ENCODE peak calls at places on chromosome 17, in ten cellular contexts. O is ascending aorta, P is AG04450, Z is heart left ventricle, V is cardiac fibroblast, K is PC-9, J is fibroblast of pulmonary artery, Y is heart right ventricle, F is left ventricle myocardium inferior, E is A549. T is an unnamed sample.

GRCh38 chr17:18229254-18229653 is 3.8 kb downstream of the LLGL1 start:
- DNase-seq in O (no peak), P (no peak), Z (no peak), V (no peak), K (no peak), J (no peak), Y (no peak), F (no peak), E (no peak), T (no peak)

GRCh38 chr17:57033296-57033695 is 51.8 kb upstream of the AKAP1 start:
- DNase-seq in O (no peak), P (no peak), Z (peak), V (peak), K (peak), J (no peak), Y (no peak), F (no peak), E (no peak), T (no peak)

GRCh38 chr17:57870283-57870635 is 20.4 kb upstream of the MRPS23 start:
- DNase-seq in O (no peak), P (no peak), Z (no peak), V (peak), K (no peak), J (no peak), Y (no peak), F (no peak), E (no peak), T (no peak)

GRCh38 chr17:27430882-27431491 is 25.3 kb upstream of the KSR1 start:
- DNase-seq in O (no peak), P (no peak), Z (peak), V (peak), K (no peak), J (peak), Y (peak), F (peak), E (peak), T (no peak)

GRCh38 chr17:78258323-78259229 is 27.1 kb downstream of the TMEM235 start:
- DNase-seq in O (no peak), P (no peak), Z (peak), V (no peak), K (no peak), J (peak), Y (peak), F (peak), E (no peak), T (peak)

GRCh38 chr17:57001541-57001940 is 23.6 kb downstream of the SCPEP1 start:
- DNase-seq in O (no peak), P (no peak), Z (no peak), V (no peak), K (no peak), J (no peak), Y (no peak), F (no peak), E (no peak), T (no peak)

GRCh38 chr17:27526603-27527002 is 70.4 kb downstream of the KSR1 start:
- DNase-seq in O (no peak), P (no peak), Z (peak), V (peak), K (no peak), J (peak), Y (no peak), F (peak), E (peak), T (peak)

GRCh38 chr17:50206604-50207293 is 5.3 kb upstream of the COL1A1 start:
- DNase-seq in O (no peak), P (no peak), Z (peak), V (peak), K (no peak), J (peak), Y (peak), F (peak), E (no peak), T (no peak)

GRCh38 chr17:82548681-82549303 is 29.3 kb downstream of the FOXK2 start:
- DNase-seq in O (no peak), P (no peak), Z (peak), V (peak), K (no peak), J (peak), Y (no peak), F (peak), E (no peak), T (no peak)

GRCh38 chr17:7330099-7331015 is 1.2 kb upstream of the NEURL4 start:
- DNase-seq in O (peak), P (no peak), Z (peak), V (peak), K (peak), J (peak), Y (peak), F (peak), E (peak), T (peak)

GRCh38 chr17:40602445-40603443 is 37.5 kb upstream of the CCR7 start:
- DNase-seq in O (no peak), P (no peak), Z (no peak), V (no peak), K (no peak), J (no peak), Y (no peak), F (no peak), E (no peak), T (peak)

GRCh38 chr17:6489016-6489550 is 44.8 kb downstream of the PIMREG start:
- DNase-seq in O (no peak), P (no peak), Z (no peak), V (no peak), K (no peak), J (no peak), Y (no peak), F (no peak), E (no peak), T (no peak)

GRCh38 chr17:50699410-50699809 is 8.3 kb downstream of the ANKRD40 start:
- DNase-seq in O (no peak), P (no peak), Z (no peak), V (peak), K (peak), J (no peak), Y (no peak), F (no peak), E (peak), T (no peak)

GRCh38 chr17:58605986-58606385 is 85.9 kb downstream of the TEX14 start:
- DNase-seq in O (no peak), P (no peak), Z (no peak), V (no peak), K (no peak), J (no peak), Y (no peak), F (no peak), E (no peak), T (no peak)

GRCh38 chr17:63760771-63761539 is 12.4 kb downstream of the CCDC47 start:
- DNase-seq in O (no peak), P (no peak), Z (no peak), V (no peak), K (no peak), J (no peak), Y (no peak), F (no peak), E (peak), T (no peak)

GRCh38 chr17:7577327-7578199 is 1.9 kb upstream of the CD68 start:
- DNase-seq in O (no peak), P (no peak), Z (no peak), V (no peak), K (no peak), J (no peak), Y (no peak), F (no peak), E (no peak), T (no peak)

GRCh38 chr17:76529224-76529642 is 8.3 kb downstream of the CYGB start:
- DNase-seq in O (peak), P (no peak), Z (peak), V (peak), K (no peak), J (peak), Y (peak), F (peak), E (no peak), T (peak)

GRCh38 chr17:40071720-40072480 is 9.1 kb downstream of the THRA start:
- DNase-seq in O (no peak), P (no peak), Z (peak), V (peak), K (no peak), J (peak), Y (peak), F (peak), E (peak), T (no peak)

GRCh38 chr17:27247071-27247957 is 46.6 kb upstream of the WSB1 start:
- DNase-seq in O (peak), P (peak), Z (peak), V (peak), K (peak), J (peak), Y (peak), F (peak), E (peak), T (no peak)

GRCh38 chr17:10754861-10755591 is 25.2 kb upstream of the TMEM220 start:
- DNase-seq in O (no peak), P (no peak), Z (no peak), V (no peak), K (peak), J (no peak), Y (no peak), F (no peak), E (no peak), T (no peak)

GRCh38 chr17:39852239-39852638 is 11.9 kb downstream of the IKZF3 start:
- DNase-seq in O (no peak), P (no peak), Z (no peak), V (no peak), K (no peak), J (peak), Y (no peak), F (no peak), E (no peak), T (no peak)

GRCh38 chr17:75295220-75296158 is 6.3 kb upstream of the SLC25A19 start:
- DNase-seq in O (no peak), P (no peak), Z (no peak), V (no peak), K (no peak), J (no peak), Y (no peak), F (no peak), E (no peak), T (peak)

GRCh38 chr17:61989509-61989908 is 61.7 kb upstream of the INTS2 start:
- DNase-seq in O (no peak), P (no peak), Z (no peak), V (no peak), K (no peak), J (no peak), Y (no peak), F (no peak), E (no peak), T (no peak)
- H3K4me3 ChIP-seq in O (no peak), P (no peak), Z (no peak), V (no peak), K (no peak), J (no peak), Y (no peak), F (no peak), E (no peak), T (no peak)

GRCh38 chr17:80991645-80992076 is at the start of gene CHMP6:
- DNase-seq in O (no peak), P (peak), Z (peak), V (peak), K (peak), J (peak), Y (peak), F (peak), E (peak), T (peak)
- TF ChIP-seq CTCF in O (no peak), P (no peak), Z (peak), V (no peak), K (peak), J (no peak), Y (no peak), F (peak), E (peak), T (no peak)

GRCh38 chr17:79815836-79816371 is 19.0 kb upstream of the CBX8 start:
- DNase-seq in O (no peak), P (no peak), Z (no peak), V (no peak), K (no peak), J (no peak), Y (no peak), F (no peak), E (no peak), T (no peak)

GRCh38 chr17:79813826-79814623 is 17.1 kb upstream of the CBX8 start:
- DNase-seq in O (no peak), P (no peak), Z (no peak), V (no peak), K (no peak), J (no peak), Y (no peak), F (no peak), E (no peak), T (no peak)

GRCh38 chr17:79814966-79815835 is 18.3 kb upstream of the CBX8 start:
- DNase-seq in O (no peak), P (no peak), Z (no peak), V (peak), K (no peak), J (peak), Y (peak), F (no peak), E (no peak), T (no peak)

GRCh38 chr17:79812969-79813825 is 16.3 kb upstream of the CBX8 start:
- DNase-seq in O (no peak), P (no peak), Z (no peak), V (no peak), K (no peak), J (no peak), Y (no peak), F (no peak), E (no peak), T (no peak)

DNA sequence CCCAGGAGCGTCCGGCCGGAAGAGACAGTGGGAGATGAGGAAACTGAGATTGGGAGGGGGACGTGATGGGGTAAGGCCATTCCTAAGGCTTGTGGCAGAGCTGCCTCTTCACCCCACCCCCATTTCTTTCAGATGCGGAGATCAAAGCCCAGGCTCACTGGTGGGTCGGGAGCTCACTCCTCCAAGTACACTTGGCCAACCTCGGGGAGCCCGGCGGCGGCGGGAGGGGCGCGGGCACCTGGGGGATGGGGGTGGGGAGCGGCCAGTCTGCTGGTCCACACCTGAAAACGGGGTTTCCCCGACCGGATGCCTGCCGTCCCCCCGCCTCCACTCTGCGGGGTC is 17.7 kb upstream of the CBX8 start:
- DNase-seq in O (no peak), P (no peak), Z (no peak), V (no peak), K (no peak), J (no peak), Y (no peak), F (no peak), E (no peak), T (no peak)
- H3K4me3 ChIP-seq in O (peak), P (no peak), Z (peak), V (no peak), K (peak), J (no peak), Y (peak), F (peak), E (no peak), T (no peak)

DNA sequence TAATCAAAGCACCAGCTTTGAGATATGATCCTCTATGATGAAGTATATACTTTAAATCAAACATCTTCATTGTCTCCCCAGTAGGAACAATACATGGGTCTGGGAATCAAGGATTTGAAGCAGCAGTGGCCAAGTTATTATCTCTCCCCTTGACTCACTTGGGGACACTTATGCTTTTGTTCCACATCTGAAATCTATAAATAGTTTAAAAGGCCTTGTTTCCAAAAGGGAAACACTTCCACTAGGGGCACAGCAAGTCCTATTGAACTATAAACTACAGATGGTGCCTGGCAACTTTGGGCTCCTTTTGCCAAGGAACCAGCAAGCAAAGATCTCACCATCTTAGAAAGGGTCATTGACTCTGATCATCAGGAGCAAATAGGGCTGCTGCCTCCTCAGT is 16.0 kb upstream of the CEP112 start:
- DNase-seq in O (no peak), P (no peak), Z (no peak), V (no peak), K (no peak), J (no peak), Y (no peak), F (no peak), E (no peak), T (no peak)
- TF ChIP-seq CTCF in O (no peak), P (no peak), Z (no peak), V (no peak), K (no peak), J (no peak), Y (no peak), F (peak), E (no peak), T (no peak)

DNA sequence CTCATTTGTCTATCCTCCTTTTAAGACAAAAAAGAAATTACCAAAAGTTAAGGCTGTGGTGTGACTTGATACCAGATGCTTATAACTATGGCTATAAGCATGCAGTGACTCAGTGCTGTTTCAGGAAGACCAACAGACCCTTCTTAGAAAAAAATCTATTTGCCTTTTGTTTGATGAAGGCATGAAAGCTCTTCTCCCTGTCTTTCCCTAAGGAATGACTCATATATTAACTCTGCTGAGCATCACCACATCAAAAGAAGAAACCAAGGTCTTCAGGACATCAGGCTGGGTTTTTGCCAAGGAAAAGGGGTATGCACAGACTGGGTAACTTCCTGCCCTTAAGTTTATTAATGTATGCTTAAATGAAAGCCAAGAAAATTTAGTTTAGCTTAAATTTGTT is 47.1 kb downstream of the VMP1 start:
- DNase-seq in O (no peak), P (peak), Z (no peak), V (peak), K (peak), J (peak), Y (no peak), F (no peak), E (peak), T (no peak)
- H3K4me3 ChIP-seq in O (no peak), P (no peak), Z (no peak), V (no peak), K (peak), J (peak), Y (no peak), F (no peak), E (no peak), T (no peak)

GRCh38 chr17:47807421-47807820 is 14.2 kb downstream of the OSBPL7 start:
- DNase-seq in O (no peak), P (no peak), Z (no peak), V (no peak), K (no peak), J (no peak), Y (no peak), F (no peak), E (no peak), T (no peak)
- TF ChIP-seq CTCF in O (no peak), P (no peak), Z (no peak), V (no peak), K (no peak), J (no peak), Y (no peak), F (no peak), E (no peak), T (no peak)

DNA sequence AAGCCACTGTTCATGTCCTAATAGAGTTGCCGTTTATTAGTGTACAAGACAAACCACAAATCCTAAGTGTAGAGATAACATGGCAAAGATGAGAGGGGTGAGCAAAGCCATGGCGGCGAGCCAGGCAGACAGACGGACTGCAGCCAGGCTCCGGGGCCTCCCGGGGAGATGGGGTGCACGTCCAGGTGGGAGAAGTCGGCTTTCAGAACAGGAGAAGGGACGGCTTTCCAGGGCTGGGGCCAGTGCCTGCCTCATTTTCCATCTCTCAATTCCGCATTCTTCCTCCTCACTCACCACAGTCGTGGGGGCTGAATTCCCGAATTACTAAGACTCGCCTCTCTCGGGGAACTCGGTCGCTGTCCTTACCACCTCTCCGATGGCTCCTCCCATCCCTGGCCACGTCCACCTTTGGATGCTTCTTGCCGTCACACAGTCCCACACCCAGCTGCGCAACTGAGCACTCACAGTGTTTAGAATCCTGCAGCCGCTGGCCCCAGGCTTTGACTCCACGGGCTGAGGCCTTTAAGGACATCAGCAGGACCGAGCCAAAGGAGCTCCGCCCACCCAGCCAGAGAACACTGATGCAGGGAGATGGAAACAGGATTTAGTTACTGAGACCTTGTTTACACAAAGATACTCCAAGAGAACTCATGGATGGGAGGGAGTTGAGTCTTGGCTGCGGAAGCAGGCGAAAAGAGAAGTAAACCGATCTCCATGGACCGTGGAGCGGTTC is 59.7 kb downstream of the RNF112 start:
- DNase-seq in O (no peak), P (peak), Z (peak), V (peak), K (no peak), J (no peak), Y (peak), F (peak), E (no peak), T (no peak)
- H3K4me3 ChIP-seq in O (no peak), P (peak), Z (peak), V (peak), K (no peak), J (no peak), Y (peak), F (peak), E (no peak), T (no peak)

GRCh38 chr17:80252871-80253270 is 7.8 kb upstream of the RNF213 start:
- DNase-seq in O (no peak), P (no peak), Z (no peak), V (no peak), K (no peak), J (peak), Y (peak), F (peak), E (peak), T (peak)
- TF ChIP-seq CTCF in O (no peak), P (peak), Z (peak), V (peak), K (no peak), J (peak), Y (peak), F (peak), E (peak), T (peak)

GRCh38 chr17:17028878-17029535 is 13.2 kb upstream of the MPRIP start:
- DNase-seq in O (no peak), P (no peak), Z (no peak), V (no peak), K (no peak), J (no peak), Y (no peak), F (no peak), E (peak), T (no peak)

GRCh38 chr17:17029938-17030337 is 12.3 kb upstream of the MPRIP start:
- DNase-seq in O (no peak), P (no peak), Z (no peak), V (no peak), K (no peak), J (no peak), Y (no peak), F (no peak), E (no peak), T (no peak)

GRCh38 chr17:17026163-17026562 is 16.1 kb upstream of the MPRIP start:
- DNase-seq in O (no peak), P (no peak), Z (no peak), V (no peak), K (no peak), J (no peak), Y (no peak), F (no peak), E (no peak), T (no peak)

GRCh38 chr17:17027442-17028058 is 14.7 kb upstream of the MPRIP start:
- DNase-seq in O (no peak), P (no peak), Z (no peak), V (no peak), K (no peak), J (no peak), Y (no peak), F (no peak), E (no peak), T (no peak)

GRCh38 chr17:17028059-17028877 is 14.0 kb upstream of the MPRIP start:
- DNase-seq in O (no peak), P (no peak), Z (no peak), V (peak), K (peak), J (peak), Y (peak), F (peak), E (peak), T (no peak)
- H3K4me3 ChIP-seq in O (no peak), P (no peak), Z (no peak), V (no peak), K (peak), J (no peak), Y (no peak), F (no peak), E (peak), T (no peak)

T was measured in GM06990.